ENCODE peak calls at places on chromosomes 13 and 19, in five cellular contexts. Q is stomach, I is uterus, V is A549, D is heart left ventricle. T is an unnamed sample.

GRCh38 chr19:20259615-20260014 is 92.6 kb downstream of the ZNF486 start:
- DNase-seq in Q (no peak), I (no peak), V (no peak), D (no peak), T (no peak)

GRCh38 chr19:33638167-33639033 is 16.6 kb downstream of the CHST8 start:
- DNase-seq in I (no peak), V (no peak), Q (no peak), D (no peak), T (no peak)

GRCh38 chr19:39405930-39406655 is 554 bp upstream of the ZFP36 start:
- DNase-seq in I (no peak), Q (no peak), V (no peak), D (no peak), T (peak)

GRCh38 chr19:54462713-54463530 is 656 bp downstream of the LENG9 start:
- DNase-seq in I (peak), Q (peak), V (peak), D (peak), T (peak)

GRCh38 chr19:43463381-43464088 is 1.9 kb downstream of the LYPD3 start:
- DNase-seq in I (peak), Q (peak), D (peak), V (peak), T (peak)

GRCh38 chr19:46882034-46882433 is 21.2 kb downstream of the ARHGAP35 start:
- DNase-seq in V (no peak), D (no peak), I (no peak), Q (no peak), T (no peak)

GRCh38 chr19:512548-513365 is 5.5 kb downstream of the TPGS1 start:
- DNase-seq in I (no peak), V (no peak), D (no peak), Q (no peak), T (no peak)

GRCh38 chr19:38880882-38881609 is 3.0 kb upstream of the RINL start:
- DNase-seq in D (peak), V (no peak), Q (no peak), I (no peak), T (no peak)

GRCh38 chr13:114211446-114211845 is 23.3 kb upstream of the CDC16 start:
- DNase-seq in D (no peak), V (no peak), Q (no peak), I (no peak), T (no peak)

GRCh38 chr19:54191671-54192453 is 754 bp downstream of the TSEN34 start:
- DNase-seq in D (no peak), I (no peak), V (peak), Q (no peak), T (no peak)

GRCh38 chr19:46546194-46546896 is 50.7 kb upstream of the PNMA8B start:
- DNase-seq in I (no peak), D (no peak), V (peak), Q (peak), T (peak)

GRCh38 chr19:5484398-5485285 is 29.4 kb downstream of the ZNRF4 start:
- DNase-seq in Q (peak), D (no peak), I (no peak), V (no peak), T (no peak)

GRCh38 chr13:32846556-32846955 is 169.7 kb upstream of the KL start:
- DNase-seq in D (no peak), I (no peak), V (no peak), Q (no peak), T (no peak)

GRCh38 chr13:33766724-33767123 is 51.2 kb upstream of the RFC3 start:
- DNase-seq in V (no peak), Q (no peak), D (no peak), I (no peak), T (no peak)

GRCh38 chr13:36344173-36344572 is 2.0 kb downstream of the SPART start:
- DNase-seq in D (no peak), V (peak), Q (no peak), I (no peak), T (no peak)

GRCh38 chr19:17292301-17293074 is 10.7 kb downstream of the ABHD8 start:
- DNase-seq in V (peak), D (peak), Q (peak), I (peak), T (peak)

GRCh38 chr13:51577690-51578089 is 6.6 kb upstream of the WDFY2 start:
- DNase-seq in Q (no peak), D (no peak), V (no peak), I (no peak), T (peak)

GRCh38 chr13:108322206-108322824 is 52.8 kb downstream of the TNFSF13B start:
- DNase-seq in Q (no peak), V (peak), D (no peak), I (no peak), T (no peak)

GRCh38 chr13:51625555-51626345 is 41.5 kb downstream of the WDFY2 start:
- DNase-seq in Q (peak), V (no peak), I (no peak), D (peak), T (peak)

GRCh38 chr13:101942038-101942437 is 459.8 kb downstream of the FGF14 start:
- DNase-seq in D (no peak), Q (no peak), I (no peak), V (peak), T (no peak)

GRCh38 chr13:101939370-101939769 is 462.5 kb downstream of the FGF14 start:
- DNase-seq in I (no peak), D (no peak), Q (no peak), V (no peak), T (no peak)

GRCh38 chr13:101941095-101941777 is 460.6 kb downstream of the FGF14 start:
- DNase-seq in D (no peak), V (peak), Q (no peak), I (no peak), T (no peak)

GRCh38 chr13:101945435-101945834 is 456.4 kb downstream of the FGF14 start:
- DNase-seq in V (peak), Q (no peak), I (no peak), D (no peak), T (no peak)

GRCh38 chr13:101942535-101943157 is 459.2 kb downstream of the FGF14 start:
- DNase-seq in D (no peak), Q (no peak), V (no peak), I (no peak), T (no peak)
- TF ChIP-seq CTCF in D (peak), Q (no peak), V (no peak), I (no peak), T (no peak)

GRCh38 chr19:32355309-32355708 is 9.9 kb downstream of the ZNF507 start:
- DNase-seq in I (no peak), Q (no peak), V (no peak), D (no peak), T (no peak)

GRCh38 chr19:32354345-32354744 is 8.9 kb downstream of the ZNF507 start:
- DNase-seq in D (no peak), I (no peak), Q (no peak), V (no peak), T (no peak)

GRCh38 chr19:32358311-32358710 is 12.9 kb downstream of the ZNF507 start:
- DNase-seq in D (no peak), V (no peak), Q (no peak), I (no peak), T (no peak)

GRCh38 chr19:32359581-32359980 is 14.2 kb downstream of the ZNF507 start:
- DNase-seq in Q (no peak), D (no peak), I (no peak), V (no peak), T (no peak)

GRCh38 chr19:32357720-32358119 is 12.3 kb downstream of the ZNF507 start:
- DNase-seq in V (peak), I (no peak), D (no peak), Q (no peak), T (no peak)
- TF ChIP-seq POLR2A in V (no peak), I (no peak), D (no peak), Q (no peak), T (no peak)

GRCh38 chr19:13118424-13119193 is 545 bp downstream of the NACC1 start:
- DNase-seq in I (no peak), Q (peak), V (peak), D (peak), T (peak)
- H3K27ac ChIP-seq in I (peak), Q (peak), V (peak), D (peak), T (peak)

GRCh38 chr13:26384587-26384986 is 130.7 kb downstream of the CDK8 start:
- DNase-seq in D (no peak), I (no peak), Q (no peak), V (no peak), T (no peak)
- TF ChIP-seq CTCF in D (no peak), I (no peak), Q (no peak), V (no peak), T (no peak)

GRCh38 chr13:112831196-112831595 is 137.8 kb upstream of the MCF2L start:
- DNase-seq in I (no peak), Q (no peak), V (no peak), D (no peak), T (no peak)

GRCh38 chr13:112825875-112826274 is 136.0 kb downstream of the ATP11A start:
- DNase-seq in V (no peak), D (no peak), I (no peak), Q (no peak), T (no peak)

GRCh38 chr13:112826565-112826964 is 136.7 kb downstream of the ATP11A start:
- DNase-seq in V (no peak), D (no peak), Q (no peak), I (no peak), T (no peak)

GRCh38 chr13:112828756-112829155 is 138.9 kb downstream of the ATP11A start:
- DNase-seq in D (no peak), Q (no peak), I (no peak), V (no peak), T (no peak)

GRCh38 chr13:112828082-112828699 is 138.4 kb downstream of the ATP11A start:
- DNase-seq in I (no peak), D (no peak), V (no peak), Q (no peak), T (no peak)
- TF ChIP-seq POLR2A in I (no peak), D (no peak), V (no peak), Q (no peak), T (no peak)

GRCh38 chr19:56707821-56708220 is 36.3 kb upstream of the ZNF835 start:
- DNase-seq in Q (no peak), V (no peak), I (no peak), D (no peak), T (no peak)
- H3K27ac ChIP-seq in Q (no peak), V (no peak), I (no peak), D (no peak), T (no peak)

DNA sequence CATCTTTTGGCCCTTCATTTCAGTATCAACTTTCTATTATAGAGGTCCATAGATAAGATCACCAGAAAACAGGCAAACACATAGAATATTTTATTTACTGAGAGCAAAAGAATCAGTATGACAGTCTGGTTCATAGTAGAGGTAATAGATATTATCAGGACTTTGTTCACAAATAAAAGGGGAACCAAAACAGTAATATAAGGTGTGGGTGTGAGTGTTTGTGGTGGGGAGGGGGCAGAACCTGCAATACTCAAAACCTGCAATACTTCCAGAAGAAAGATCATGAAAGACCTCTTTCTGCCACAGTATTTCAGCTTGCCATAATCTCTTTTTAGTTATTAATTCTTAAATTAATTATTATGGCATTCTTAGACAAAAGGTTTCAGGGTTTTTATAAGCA is 578.7 kb upstream of the SLITRK1 start:
- DNase-seq in D (no peak), Q (no peak), I (no peak), V (no peak), T (no peak)
- TF ChIP-seq CTCF in D (no peak), Q (no peak), I (no peak), V (no peak), T (no peak)

GRCh38 chr19:4471400-4472173 is 510 bp upstream of the HDGFL2 start:
- DNase-seq in V (peak), D (peak), Q (peak), I (peak), T (peak)
- TF ChIP-seq POLR2A in V (no peak), D (no peak), Q (no peak), I (peak), T (peak)